ENCODE peak calls at places on chromosomes 4 and X, in nine cellular contexts. A is PC-9, W is AG04450, L is nephron progenitor cell, C is Calu3, Z is GM13977, K is IMR-90, G is tibial nerve, O is osteocyte. F is an unnamed sample.

GRCh38 chrX:125507119-125507518 is 187.4 kb downstream of the TEX13C start:
- DNase-seq in A (no peak), W (no peak), L (no peak), C (no peak), Z (no peak), K (no peak), G (no peak), O (no peak), F (no peak)

GRCh38 chr4:183398298-183399129 is 45.9 kb upstream of the CDKN2AIP start:
- DNase-seq in A (peak; percentile 63), W (peak; percentile 37), L (peak; percentile 79), C (peak; percentile 78), Z (peak; percentile 73), K (peak; percentile 69), G (peak; percentile 21), O (no peak), F (no peak)

GRCh38 chr4:87973283-87974169 is 2.0 kb upstream of the SPP1 start:
- DNase-seq in A (peak; percentile 41), W (peak; percentile 15), L (peak; percentile 62), C (peak; percentile 43), Z (peak; percentile 30), K (peak; percentile 84), G (no peak), O (no peak), F (no peak)

GRCh38 chrX:5674036-5674435 is 554.6 kb downstream of the NLGN4X start:
- DNase-seq in A (no peak), W (no peak), L (no peak), C (no peak), Z (no peak), K (no peak), G (no peak), O (no peak), F (no peak)

GRCh38 chr4:15341022-15341732 is 86.7 kb upstream of the C1QTNF7 start:
- DNase-seq in A (no peak), W (no peak), L (no peak), C (no peak), Z (no peak), K (no peak), G (no peak), O (no peak), F (no peak)

GRCh38 chrX:21711126-21711847 is 46.6 kb downstream of the SMPX start:
- DNase-seq in A (no peak), W (no peak), L (no peak), C (no peak), Z (no peak), K (no peak), G (no peak), O (no peak), F (no peak)

GRCh38 chr4:45471335-45471734 is 652.5 kb downstream of the GABRG1 start:
- DNase-seq in A (no peak), W (no peak), L (no peak), C (no peak), Z (no peak), K (no peak), G (no peak), O (no peak), F (no peak)

GRCh38 chrX:110146521-110146920 is 143.6 kb downstream of the TMEM164 start:
- DNase-seq in A (peak; percentile 32), W (no peak), L (peak; percentile 53), C (peak; percentile 28), Z (peak; percentile 51), K (peak; percentile 48), G (no peak), O (no peak), F (no peak)

GRCh38 chr4:157674699-157675098 is 454.2 kb downstream of the GRIA2 start:
- DNase-seq in A (no peak), W (no peak), L (no peak), C (no peak), Z (no peak), K (no peak), G (no peak), O (no peak), F (no peak)

GRCh38 chr4:110589297-110589696 is 33.6 kb downstream of the PITX2 start:
- DNase-seq in A (no peak), W (no peak), L (no peak), C (no peak), Z (no peak), K (peak; percentile 11), G (no peak), O (no peak), F (no peak)
- TF ChIP-seq CTCF in A (peak; percentile 56), W (peak; percentile 18), L (no peak), C (no peak), Z (no peak), K (peak; percentile 31), G (no peak), O (peak; percentile 35), F (peak; percentile 25)

GRCh38 chr4:97910005-97910404 is 233.3 kb downstream of the STPG2 start:
- DNase-seq in A (no peak), W (no peak), L (no peak), C (no peak), Z (no peak), K (no peak), G (no peak), O (no peak), F (no peak)
- TF ChIP-seq CTCF in A (peak; percentile 17), W (no peak), L (no peak), C (no peak), Z (no peak), K (no peak), G (no peak), O (no peak), F (peak; percentile 38)

DNA sequence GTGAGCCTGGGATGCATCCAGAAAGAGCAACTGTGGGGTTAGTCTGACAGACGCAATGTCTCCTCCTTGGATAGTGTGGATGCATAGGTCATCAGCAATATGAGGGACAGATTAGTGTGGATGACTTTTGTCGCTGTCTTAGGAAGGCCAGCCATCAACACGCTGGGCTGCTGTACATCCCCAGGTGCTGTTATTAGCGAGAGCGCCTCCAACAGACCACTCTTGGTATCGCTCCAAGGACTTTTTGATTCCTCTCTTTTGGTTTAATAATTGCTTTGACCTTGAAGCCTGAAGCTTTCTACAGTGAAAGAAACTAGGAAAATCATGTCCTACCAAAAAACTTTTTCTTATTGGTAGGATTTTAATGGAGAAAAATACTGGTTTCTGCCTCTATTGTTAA is 76.7 kb downstream of the TMEM131L start:
- DNase-seq in A (no peak), W (no peak), L (no peak), C (no peak), Z (no peak), K (no peak), G (no peak), O (no peak), F (no peak)
- TF ChIP-seq CTCF in A (no peak), W (no peak), L (peak; percentile 15), C (no peak), Z (peak; percentile 42), K (no peak), G (no peak), O (peak; percentile 6), F (peak; percentile 18)

DNA sequence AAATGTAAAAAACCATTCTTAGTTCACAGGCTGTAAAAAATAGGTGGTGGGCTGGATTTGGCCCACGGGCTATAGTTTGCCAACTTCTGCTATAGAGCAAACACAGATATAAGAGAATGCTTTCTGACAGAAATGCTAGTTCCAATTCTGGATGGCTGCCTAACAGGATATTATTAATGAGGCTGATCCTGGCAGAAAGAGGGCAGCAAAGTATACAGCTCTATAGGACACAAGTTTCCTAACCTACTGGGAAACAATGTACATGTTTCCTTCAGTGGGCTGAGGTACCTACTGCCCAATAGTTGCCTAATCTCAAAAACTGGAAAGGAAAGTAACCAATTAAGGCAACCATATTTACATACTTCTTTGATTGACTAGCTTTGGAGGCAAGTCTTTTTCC is 58.2 kb upstream of the UCP1 start:
- DNase-seq in A (no peak), W (no peak), L (no peak), C (no peak), Z (no peak), K (no peak), G (no peak), O (no peak), F (no peak)
- TF ChIP-seq CTCF in A (no peak), W (peak; percentile 9), L (no peak), C (no peak), Z (no peak), K (peak; percentile 30), G (no peak), O (peak; percentile 58), F (peak; percentile 47)